ENCODE peak calls at places on chromosomes 13 and 19, in five cellular contexts. K is sigmoid colon, Q is body of pancreas, E is IMR-90, T is testis. X is an unnamed sample.

GRCh38 chr19:49017666-49018351 is 918 bp upstream of the LHB start:
- DNase-seq in K (no peak), Q (peak; percentile 59), E (peak; percentile 45), T (peak; percentile 30), X (no peak)

GRCh38 chr19:13267889-13268288 is 117.7 kb downstream of the IER2 start:
- DNase-seq in K (no peak), Q (no peak), E (peak; percentile 51), T (no peak), X (no peak)

GRCh38 chr13:91955546-91956355 is 557.3 kb downstream of the GPC5 start:
- DNase-seq in K (no peak), Q (no peak), E (no peak), T (no peak), X (no peak)

GRCh38 chr13:77034883-77035282 is 7.9 kb upstream of the FBXL3 start:
- DNase-seq in K (no peak), Q (no peak), E (peak; percentile 79), T (no peak), X (no peak)

GRCh38 chr13:113144255-113144629 is 14.2 kb upstream of the PROZ start:
- DNase-seq in K (no peak), Q (no peak), E (no peak), T (no peak), X (no peak)

GRCh38 chr13:20803180-20803965 is 29.6 kb upstream of the EEF1AKMT1 start:
- DNase-seq in K (no peak), Q (no peak), E (no peak), T (no peak), X (no peak)

GRCh38 chr13:104705031-104705750 is 1639.0 kb upstream of the SLC10A2 start:
- DNase-seq in K (no peak), Q (no peak), E (no peak), T (no peak), X (no peak)

GRCh38 chr19:8811315-8812172 is 20.6 kb downstream of the ZNF558 start:
- DNase-seq in K (no peak), Q (no peak), E (peak; percentile 15), T (no peak), X (no peak)

GRCh38 chr19:55635334-55635717 is 5.5 kb upstream of the ZNF580 start:
- DNase-seq in K (no peak), Q (no peak), E (no peak), T (no peak), X (no peak)

GRCh38 chr19:46571495-46571894 is 29.6 kb upstream of the CALM3 start:
- DNase-seq in K (no peak), Q (peak; percentile 11), E (no peak), T (no peak), X (no peak)

GRCh38 chr19:44626067-44626624 is 12.8 kb downstream of the IGSF23 start:
- DNase-seq in K (no peak), Q (peak; percentile 74), E (peak; percentile 99), T (no peak), X (no peak)

GRCh38 chr19:46635920-46636761 is at the start of gene GNG8:
- DNase-seq in K (no peak), Q (no peak), E (no peak), T (no peak), X (no peak)

GRCh38 chr19:9836021-9836420 is 903 bp downstream of the PIN1 start:
- DNase-seq in K (no peak), Q (no peak), E (peak; percentile 43), T (peak; percentile 46), X (no peak)

GRCh38 chr13:41909524-41909923 is 51.4 kb downstream of the VWA8 start:
- DNase-seq in K (no peak), Q (no peak), E (no peak), T (no peak), X (no peak)

GRCh38 chr19:23060016-23060415 is 56.8 kb upstream of the ZNF730 start:
- DNase-seq in K (no peak), Q (no peak), E (no peak), T (no peak), X (no peak)

GRCh38 chr19:18287836-18288772 is 6.7 kb upstream of the JUND start:
- DNase-seq in K (no peak), Q (no peak), E (no peak), T (no peak), X (no peak)

GRCh38 chr13:105139380-105140285 is 1395.8 kb downstream of the EFNB2 start:
- DNase-seq in K (peak; percentile 56), Q (peak; percentile 40), E (peak; percentile 62), T (peak; percentile 29), X (peak; percentile 18)

GRCh38 chr13:46588019-46588418 is 35.0 kb downstream of the LRCH1 start:
- DNase-seq in K (no peak), Q (no peak), E (no peak), T (no peak), X (no peak)

GRCh38 chr13:67229438-67230242 is 496 bp downstream of the PCDH9 start:
- DNase-seq in K (no peak), Q (no peak), E (peak; percentile 10), T (no peak), X (no peak)

DNA sequence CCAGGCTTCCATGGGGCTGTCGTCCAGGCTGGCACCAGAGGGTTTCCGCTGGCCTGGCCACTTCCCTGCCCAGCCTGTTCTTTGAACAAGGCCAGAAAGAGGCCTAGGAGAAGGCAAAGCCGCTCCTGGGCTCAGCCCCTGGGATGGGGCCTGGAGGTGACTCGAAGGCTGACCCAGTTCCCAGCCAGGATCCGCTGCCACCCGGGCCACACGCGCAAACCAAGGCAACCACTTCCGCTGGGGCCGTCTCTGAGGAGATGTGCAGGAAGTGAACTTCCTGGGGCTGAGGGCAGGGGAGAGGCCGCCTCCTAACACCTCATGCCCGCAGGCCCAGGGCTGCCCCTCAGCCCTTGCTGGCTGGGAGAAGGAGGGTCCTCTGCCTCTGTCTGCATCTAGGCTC is 15.2 kb downstream of the PLEKHF1 start:
- DNase-seq in K (no peak), Q (no peak), E (no peak), T (no peak), X (no peak)
- TF ChIP-seq POLR2A in K (no peak), Q (no peak), E (no peak), T (no peak), X (no peak)

GRCh38 chr19:54574051-54574450 is 461 bp downstream of the LILRA2 start:
- DNase-seq in K (no peak), Q (no peak), E (no peak), T (no peak), X (no peak)

GRCh38 chr19:54572696-54573311 is 786 bp upstream of the LILRA2 start:
- DNase-seq in K (no peak), Q (no peak), E (no peak), T (no peak), X (peak; percentile 64)

GRCh38 chr19:54570316-54570715 is 3.3 kb upstream of the LILRA2 start:
- DNase-seq in K (no peak), Q (no peak), E (no peak), T (no peak), X (no peak)

GRCh38 chr19:54574527-54575056 is 1.0 kb downstream of the LILRA2 start:
- DNase-seq in K (no peak), Q (no peak), E (no peak), T (no peak), X (no peak)

DNA sequence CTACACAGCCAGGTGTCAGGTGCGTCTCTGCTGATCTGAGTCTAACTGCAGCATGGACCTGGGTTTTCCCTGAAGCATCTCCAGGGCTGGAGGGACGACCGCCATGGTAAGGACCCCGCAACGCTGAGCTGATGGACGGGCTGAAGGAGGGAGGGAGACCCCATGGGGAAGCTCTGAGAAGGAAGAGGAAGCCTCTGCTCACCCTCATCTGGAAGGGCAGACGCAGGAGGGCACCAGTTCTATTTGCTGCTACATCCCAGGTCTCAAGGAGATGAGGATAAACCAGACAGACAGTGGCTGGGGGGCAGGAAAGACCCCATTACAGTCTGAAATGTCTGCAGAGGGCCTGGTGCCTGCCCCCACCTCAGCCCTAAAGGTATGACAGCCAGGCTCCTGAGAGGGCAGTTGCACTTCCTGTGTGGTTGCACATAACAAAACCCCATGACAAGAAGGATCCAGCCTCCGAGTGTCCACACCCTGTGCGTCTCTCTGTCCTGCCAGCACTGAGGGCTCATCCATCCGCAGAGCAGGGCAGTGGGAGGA is at the start of gene LILRA2:
- DNase-seq in K (no peak), Q (no peak), E (no peak), T (no peak), X (peak; percentile 63)
- H3K4me3 ChIP-seq in K (no peak within 1 kb of the TSS), Q (no peak within 1 kb of the TSS), E (no peak within 1 kb of the TSS), T (no peak within 1 kb of the TSS), X (peak within 1 kb of the TSS; percentile 7)

GRCh38 chr19:42295831-42296525 is 6.0 kb upstream of the PRR19 start:
- DNase-seq in K (peak; percentile 89), Q (peak; percentile 91), E (peak; percentile 41), T (peak; percentile 93), X (peak; percentile 82)
- TF ChIP-seq POLR2A in K (no peak), Q (no peak), E (no peak), T (no peak), X (no peak)

DNA sequence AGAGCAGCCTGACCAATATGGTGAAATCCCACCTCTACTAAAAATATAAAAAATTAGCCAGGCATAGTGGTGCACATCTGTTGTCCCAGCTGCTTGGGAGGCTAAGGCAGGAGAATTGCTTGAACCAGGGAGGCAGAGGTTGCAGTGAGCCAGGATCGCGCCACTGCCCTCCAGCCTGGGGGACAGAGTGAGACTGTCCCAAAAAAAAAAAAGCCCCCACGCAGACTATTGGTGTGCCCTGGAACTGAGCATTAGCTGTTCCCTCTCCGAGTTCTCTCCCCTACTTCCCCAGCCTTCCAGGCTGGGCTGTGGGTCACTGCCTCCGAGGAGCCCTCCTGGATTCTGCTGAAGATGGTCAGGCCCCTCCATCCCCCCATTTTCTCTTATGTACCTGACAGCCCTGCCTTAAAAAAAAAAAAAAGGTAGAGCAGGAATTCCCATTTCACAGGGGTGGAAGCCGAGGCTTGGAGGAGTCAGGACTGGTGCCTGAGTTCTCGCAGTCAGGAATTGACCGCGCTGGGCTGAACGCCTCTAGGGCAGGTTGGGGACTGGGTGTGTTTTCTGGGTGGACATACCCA is 1.9 kb downstream of the ADAT3 start:
- DNase-seq in K (no peak), Q (no peak), E (no peak), T (no peak), X (no peak)
- H3K4me3 ChIP-seq in K (no peak overlapping the region), Q (no peak overlapping the region), E (no peak overlapping the region), T (no peak overlapping the region), X (no peak overlapping the region)

GRCh38 chr19:31717316-31717715 is 368.1 kb upstream of the TSHZ3 start:
- DNase-seq in K (no peak), Q (no peak), E (no peak), T (no peak), X (no peak)

GRCh38 chr19:31715249-31715944 is 366.2 kb upstream of the TSHZ3 start:
- DNase-seq in K (no peak), Q (no peak), E (no peak), T (no peak), X (peak; percentile 40)

GRCh38 chr19:31718898-31719297 is 369.7 kb upstream of the TSHZ3 start:
- DNase-seq in K (no peak), Q (no peak), E (no peak), T (no peak), X (no peak)

DNA sequence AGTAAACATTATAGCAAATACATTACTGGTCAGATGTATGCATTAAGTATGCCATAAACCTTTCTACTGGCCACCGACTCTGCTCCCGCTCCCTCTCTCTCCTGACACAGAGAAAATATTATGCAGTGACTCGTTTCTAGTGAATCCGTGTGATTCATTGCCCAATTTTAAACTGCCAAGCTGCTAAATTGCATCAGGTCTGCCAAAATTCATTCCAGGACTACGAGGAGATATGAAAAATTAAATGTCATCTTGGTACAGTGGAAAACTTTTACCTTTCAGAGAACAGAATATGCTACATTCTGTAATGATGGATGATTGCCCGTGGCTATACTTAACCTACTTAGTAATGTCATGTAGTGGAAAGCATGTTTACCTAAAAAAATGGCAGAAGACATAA is 368.8 kb upstream of the TSHZ3 start:
- DNase-seq in K (no peak), Q (no peak), E (no peak), T (no peak), X (no peak)
- TF ChIP-seq POLR2A in K (no peak), Q (no peak), E (no peak), T (no peak), X (no peak)

GRCh38 chr13:73177911-73178565 is 119.2 kb downstream of the KLF5 start:
- DNase-seq in K (no peak), Q (no peak), E (no peak), T (no peak), X (no peak)
- H3K4me3 ChIP-seq in K (no peak overlapping the region), Q (no peak overlapping the region), E (no peak overlapping the region), T (no peak overlapping the region), X (no peak overlapping the region)